ENCODE peak calls at places on chromosome 16, in nine cellular contexts. One of them, this sample, is unnamed.
A peak's percentile ranks its signal among the peaks of the same experiment; 100 is the strongest.

GRCh38 chr16:31467151-31467550 is 4.8 kb upstream of the TGFB1I1 start:
- DNase-seq in ELF-1: no peak
- DNase-seq in globus pallidus: no peak
- DNase-seq in ELR: peak; percentile 40
- DNase-seq in nephron progenitor cell: no peak
- DNase-seq in activated CD4-positive, alpha-beta T cell treated with anti-CD3 and anti-CD28 coated beads, Interleukin-2, amount 50 U/mL, for 24 hours: no peak
- DNase-seq in stimulated activated CD8-positive, alpha-beta memory T cell treated with anti-CD3 and anti-CD28 coated beads, Interleukin-4, amount 100 ng/mL, for 1 hour: no peak
- DNase-seq in GDM1: peak; percentile 70
- DNase-seq in ACHN: no peak
- DNase-seq in this sample: no peak

GRCh38 chr16:69853481-69853880 is 91.3 kb downstream of the WWP2 start:
- DNase-seq in stimulated activated CD8-positive, alpha-beta memory T cell treated with anti-CD3 and anti-CD28 coated beads, Interleukin-4, amount 100 ng/mL, for 1 hour: no peak
- DNase-seq in globus pallidus: no peak
- DNase-seq in ELF-1: peak; percentile 81
- DNase-seq in ELR: no peak
- DNase-seq in GDM1: no peak
- DNase-seq in ACHN: no peak
- DNase-seq in activated CD4-positive, alpha-beta T cell treated with anti-CD3 and anti-CD28 coated beads, Interleukin-2, amount 50 U/mL, for 24 hours: no peak
- DNase-seq in nephron progenitor cell: no peak
- DNase-seq in this sample: no peak

GRCh38 chr16:4383591-4384495 is 12.2 kb downstream of the VASN start:
- DNase-seq in nephron progenitor cell: no peak
- DNase-seq in GDM1: no peak
- DNase-seq in stimulated activated CD8-positive, alpha-beta memory T cell treated with anti-CD3 and anti-CD28 coated beads, Interleukin-4, amount 100 ng/mL, for 1 hour: no peak
- DNase-seq in globus pallidus: no peak
- DNase-seq in ELR: no peak
- DNase-seq in ELF-1: no peak
- DNase-seq in ACHN: no peak
- DNase-seq in activated CD4-positive, alpha-beta T cell treated with anti-CD3 and anti-CD28 coated beads, Interleukin-2, amount 50 U/mL, for 24 hours: no peak
- DNase-seq in this sample: no peak

GRCh38 chr16:82639666-82640336 is 13.0 kb downstream of the CDH13 start:
- DNase-seq in ELR: peak; percentile 80
- DNase-seq in GDM1: no peak
- DNase-seq in ELF-1: peak; percentile 67
- DNase-seq in activated CD4-positive, alpha-beta T cell treated with anti-CD3 and anti-CD28 coated beads, Interleukin-2, amount 50 U/mL, for 24 hours: no peak
- DNase-seq in globus pallidus: no peak
- DNase-seq in ACHN: peak; percentile 80
- DNase-seq in nephron progenitor cell: peak; percentile 75
- DNase-seq in stimulated activated CD8-positive, alpha-beta memory T cell treated with anti-CD3 and anti-CD28 coated beads, Interleukin-4, amount 100 ng/mL, for 1 hour: peak; percentile 17
- DNase-seq in this sample: peak; percentile 44

GRCh38 chr16:66427871-66428681 is 981 bp downstream of the BEAN1 start:
- DNase-seq in GDM1: no peak
- DNase-seq in ACHN: no peak
- DNase-seq in ELF-1: peak; percentile 38
- DNase-seq in stimulated activated CD8-positive, alpha-beta memory T cell treated with anti-CD3 and anti-CD28 coated beads, Interleukin-4, amount 100 ng/mL, for 1 hour: no peak
- DNase-seq in nephron progenitor cell: peak; percentile 51
- DNase-seq in ELR: peak; percentile 16
- DNase-seq in activated CD4-positive, alpha-beta T cell treated with anti-CD3 and anti-CD28 coated beads, Interleukin-2, amount 50 U/mL, for 24 hours: no peak
- DNase-seq in globus pallidus: no peak
- DNase-seq in this sample: no peak

GRCh38 chr16:27928542-27928941 is 135.0 kb downstream of the GSG1L start:
- DNase-seq in stimulated activated CD8-positive, alpha-beta memory T cell treated with anti-CD3 and anti-CD28 coated beads, Interleukin-4, amount 100 ng/mL, for 1 hour: no peak
- DNase-seq in GDM1: no peak
- DNase-seq in nephron progenitor cell: no peak
- DNase-seq in ACHN: no peak
- DNase-seq in activated CD4-positive, alpha-beta T cell treated with anti-CD3 and anti-CD28 coated beads, Interleukin-2, amount 50 U/mL, for 24 hours: no peak
- DNase-seq in ELR: no peak
- DNase-seq in ELF-1: peak; percentile 36
- DNase-seq in globus pallidus: no peak
- DNase-seq in this sample: no peak

GRCh38 chr16:19881028-19881427 is 3.6 kb downstream of the GPRC5B start:
- DNase-seq in GDM1: no peak
- DNase-seq in globus pallidus: no peak
- DNase-seq in ACHN: no peak
- DNase-seq in nephron progenitor cell: no peak
- DNase-seq in activated CD4-positive, alpha-beta T cell treated with anti-CD3 and anti-CD28 coated beads, Interleukin-2, amount 50 U/mL, for 24 hours: no peak
- DNase-seq in stimulated activated CD8-positive, alpha-beta memory T cell treated with anti-CD3 and anti-CD28 coated beads, Interleukin-4, amount 100 ng/mL, for 1 hour: no peak
- DNase-seq in ELR: no peak
- DNase-seq in ELF-1: no peak
- DNase-seq in this sample: no peak

GRCh38 chr16:88369447-88370008 is 13.2 kb upstream of the ZNF469 start:
- DNase-seq in activated CD4-positive, alpha-beta T cell treated with anti-CD3 and anti-CD28 coated beads, Interleukin-2, amount 50 U/mL, for 24 hours: no peak
- DNase-seq in ELR: peak; percentile 20
- DNase-seq in nephron progenitor cell: peak; percentile 1
- DNase-seq in ELF-1: no peak
- DNase-seq in globus pallidus: no peak
- DNase-seq in GDM1: no peak
- DNase-seq in stimulated activated CD8-positive, alpha-beta memory T cell treated with anti-CD3 and anti-CD28 coated beads, Interleukin-4, amount 100 ng/mL, for 1 hour: no peak
- DNase-seq in ACHN: no peak
- DNase-seq in this sample: no peak

GRCh38 chr16:89690392-89690901 is 4.0 kb downstream of the CDK10 start:
- DNase-seq in globus pallidus: no peak
- DNase-seq in GDM1: no peak
- DNase-seq in ELF-1: no peak
- DNase-seq in ACHN: no peak
- DNase-seq in stimulated activated CD8-positive, alpha-beta memory T cell treated with anti-CD3 and anti-CD28 coated beads, Interleukin-4, amount 100 ng/mL, for 1 hour: no peak
- DNase-seq in nephron progenitor cell: no peak
- DNase-seq in ELR: no peak
- DNase-seq in activated CD4-positive, alpha-beta T cell treated with anti-CD3 and anti-CD28 coated beads, Interleukin-2, amount 50 U/mL, for 24 hours: no peak
- DNase-seq in this sample: no peak

GRCh38 chr16:47627056-47627455 is 165.9 kb downstream of the PHKB start:
- DNase-seq in stimulated activated CD8-positive, alpha-beta memory T cell treated with anti-CD3 and anti-CD28 coated beads, Interleukin-4, amount 100 ng/mL, for 1 hour: no peak
- DNase-seq in GDM1: no peak
- DNase-seq in globus pallidus: no peak
- DNase-seq in activated CD4-positive, alpha-beta T cell treated with anti-CD3 and anti-CD28 coated beads, Interleukin-2, amount 50 U/mL, for 24 hours: no peak
- DNase-seq in ACHN: no peak
- DNase-seq in ELR: no peak
- DNase-seq in ELF-1: no peak
- DNase-seq in nephron progenitor cell: no peak
- DNase-seq in this sample: no peak

GRCh38 chr16:54436342-54436741 is 149.8 kb upstream of the IRX3 start:
- DNase-seq in nephron progenitor cell: no peak
- DNase-seq in ACHN: no peak
- DNase-seq in ELR: no peak
- DNase-seq in globus pallidus: no peak
- DNase-seq in ELF-1: no peak
- DNase-seq in stimulated activated CD8-positive, alpha-beta memory T cell treated with anti-CD3 and anti-CD28 coated beads, Interleukin-4, amount 100 ng/mL, for 1 hour: no peak
- DNase-seq in activated CD4-positive, alpha-beta T cell treated with anti-CD3 and anti-CD28 coated beads, Interleukin-2, amount 50 U/mL, for 24 hours: no peak
- DNase-seq in GDM1: no peak
- DNase-seq in this sample: no peak

GRCh38 chr16:188674-189073 is 8.4 kb downstream of the HBQ1 start:
- DNase-seq in GDM1: no peak
- DNase-seq in stimulated activated CD8-positive, alpha-beta memory T cell treated with anti-CD3 and anti-CD28 coated beads, Interleukin-4, amount 100 ng/mL, for 1 hour: no peak
- DNase-seq in ACHN: no peak
- DNase-seq in globus pallidus: no peak
- DNase-seq in activated CD4-positive, alpha-beta T cell treated with anti-CD3 and anti-CD28 coated beads, Interleukin-2, amount 50 U/mL, for 24 hours: no peak
- DNase-seq in nephron progenitor cell: no peak
- DNase-seq in ELF-1: no peak
- DNase-seq in ELR: no peak
- DNase-seq in this sample: no peak

GRCh38 chr16:52545544-52546262 is 1.2 kb downstream of the TOX3 start:
- DNase-seq in nephron progenitor cell: peak; percentile 50
- DNase-seq in ACHN: no peak
- DNase-seq in stimulated activated CD8-positive, alpha-beta memory T cell treated with anti-CD3 and anti-CD28 coated beads, Interleukin-4, amount 100 ng/mL, for 1 hour: no peak
- DNase-seq in GDM1: no peak
- DNase-seq in globus pallidus: no peak
- DNase-seq in ELR: no peak
- DNase-seq in activated CD4-positive, alpha-beta T cell treated with anti-CD3 and anti-CD28 coated beads, Interleukin-2, amount 50 U/mL, for 24 hours: no peak
- DNase-seq in ELF-1: peak; percentile 79
- DNase-seq in this sample: no peak

GRCh38 chr16:83720981-83721380 is 86.8 kb upstream of the HSBP1 start:
- DNase-seq in stimulated activated CD8-positive, alpha-beta memory T cell treated with anti-CD3 and anti-CD28 coated beads, Interleukin-4, amount 100 ng/mL, for 1 hour: no peak
- DNase-seq in ELR: no peak
- DNase-seq in globus pallidus: no peak
- DNase-seq in GDM1: no peak
- DNase-seq in ACHN: no peak
- DNase-seq in ELF-1: no peak
- DNase-seq in activated CD4-positive, alpha-beta T cell treated with anti-CD3 and anti-CD28 coated beads, Interleukin-2, amount 50 U/mL, for 24 hours: no peak
- DNase-seq in nephron progenitor cell: no peak
- DNase-seq in this sample: no peak

GRCh38 chr16:79823644-79824043 is 223.1 kb upstream of the MAF start:
- DNase-seq in globus pallidus: no peak
- DNase-seq in activated CD4-positive, alpha-beta T cell treated with anti-CD3 and anti-CD28 coated beads, Interleukin-2, amount 50 U/mL, for 24 hours: no peak
- DNase-seq in GDM1: no peak
- DNase-seq in nephron progenitor cell: no peak
- DNase-seq in ELF-1: no peak
- DNase-seq in stimulated activated CD8-positive, alpha-beta memory T cell treated with anti-CD3 and anti-CD28 coated beads, Interleukin-4, amount 100 ng/mL, for 1 hour: no peak
- DNase-seq in ACHN: no peak
- DNase-seq in ELR: no peak
- DNase-seq in this sample: no peak

GRCh38 chr16:28168991-28169554 is 42.7 kb downstream of the XPO6 start:
- DNase-seq in ELF-1: no peak
- DNase-seq in ACHN: no peak
- DNase-seq in activated CD4-positive, alpha-beta T cell treated with anti-CD3 and anti-CD28 coated beads, Interleukin-2, amount 50 U/mL, for 24 hours: no peak
- DNase-seq in GDM1: no peak
- DNase-seq in stimulated activated CD8-positive, alpha-beta memory T cell treated with anti-CD3 and anti-CD28 coated beads, Interleukin-4, amount 100 ng/mL, for 1 hour: no peak
- DNase-seq in globus pallidus: no peak
- DNase-seq in ELR: no peak
- DNase-seq in nephron progenitor cell: no peak
- DNase-seq in this sample: peak; percentile 43